ENCODE peak calls at places on chromosomes 2 and 18, in seven cellular contexts. One of them, this sample, is unnamed.

GRCh38 chr2:197286805-197287595 is 23.6 kb downstream of the ANKRD44 start:
- DNase-seq in HepG2: peak; percentile 30
- DNase-seq in SK-N-SH: no peak
- DNase-seq in adipocyte: peak; percentile 93
- DNase-seq in neural progenitor cell: no peak
- DNase-seq in K562: no peak
- DNase-seq in IMR-90: peak; percentile 97
- DNase-seq in this sample: no peak

GRCh38 chr18:26549103-26549485 is 741 bp upstream of the KCTD1 start:
- DNase-seq in neural progenitor cell: no peak
- DNase-seq in K562: no peak
- DNase-seq in IMR-90: peak; percentile 31
- DNase-seq in SK-N-SH: peak; percentile 69
- DNase-seq in HepG2: no peak
- DNase-seq in adipocyte: peak; percentile 62
- DNase-seq in this sample: peak; percentile 73

GRCh38 chr2:113799375-113799774 is 42.9 kb upstream of the SLC35F5 start:
- DNase-seq in HepG2: no peak
- DNase-seq in adipocyte: no peak
- DNase-seq in K562: no peak
- DNase-seq in neural progenitor cell: no peak
- DNase-seq in SK-N-SH: no peak
- DNase-seq in IMR-90: no peak
- DNase-seq in this sample: no peak

GRCh38 chr2:32061973-32062861 is 1.1 kb upstream of the SPAST start:
- DNase-seq in neural progenitor cell: peak; percentile 32
- DNase-seq in IMR-90: peak; percentile 19
- DNase-seq in HepG2: peak; percentile 78
- DNase-seq in SK-N-SH: peak; percentile 50
- DNase-seq in K562: peak; percentile 37
- DNase-seq in adipocyte: peak; percentile 52
- DNase-seq in this sample: peak; percentile 78

GRCh38 chr18:25350561-25351201 is 1.3 kb downstream of the ZNF521 start:
- DNase-seq in adipocyte: peak; percentile 84
- DNase-seq in K562: no peak
- DNase-seq in IMR-90: peak; percentile 65
- DNase-seq in SK-N-SH: peak; percentile 72
- DNase-seq in neural progenitor cell: peak; percentile 74
- DNase-seq in HepG2: no peak
- DNase-seq in this sample: peak; percentile 37

GRCh38 chr2:64876137-64876647 is 113.0 kb upstream of the SLC1A4 start:
- DNase-seq in HepG2: no peak
- DNase-seq in neural progenitor cell: peak; percentile 86
- DNase-seq in adipocyte: peak; percentile 77
- DNase-seq in IMR-90: peak; percentile 71
- DNase-seq in K562: peak; percentile 55
- DNase-seq in SK-N-SH: no peak
- DNase-seq in this sample: peak; percentile 95

GRCh38 chr2:119177171-119177837 is 18.8 kb upstream of the C1QL2 start:
- DNase-seq in SK-N-SH: no peak
- DNase-seq in adipocyte: no peak
- DNase-seq in K562: no peak
- DNase-seq in IMR-90: no peak
- DNase-seq in HepG2: no peak
- DNase-seq in neural progenitor cell: no peak
- DNase-seq in this sample: no peak

GRCh38 chr2:36410681-36411080 is 55.1 kb downstream of the CRIM1 start:
- DNase-seq in neural progenitor cell: no peak
- DNase-seq in adipocyte: no peak
- DNase-seq in HepG2: no peak
- DNase-seq in IMR-90: no peak
- DNase-seq in SK-N-SH: no peak
- DNase-seq in K562: no peak
- DNase-seq in this sample: no peak

GRCh38 chr2:120771556-120772208 is 36.0 kb downstream of the GLI2 start:
- DNase-seq in adipocyte: peak; percentile 88
- DNase-seq in neural progenitor cell: no peak
- DNase-seq in IMR-90: peak; percentile 95
- DNase-seq in HepG2: no peak
- DNase-seq in SK-N-SH: no peak
- DNase-seq in K562: no peak
- DNase-seq in this sample: peak; percentile 54

GRCh38 chr2:68059769-68060525 is 2.9 kb downstream of the C1D start:
- DNase-seq in adipocyte: no peak
- DNase-seq in IMR-90: peak; percentile 30
- DNase-seq in K562: no peak
- DNase-seq in neural progenitor cell: no peak
- DNase-seq in SK-N-SH: no peak
- DNase-seq in HepG2: no peak
- DNase-seq in this sample: no peak

GRCh38 chr2:36371070-36371962 is 15.7 kb downstream of the CRIM1 start:
- DNase-seq in HepG2: peak; percentile 83
- DNase-seq in SK-N-SH: no peak
- DNase-seq in adipocyte: peak; percentile 63
- DNase-seq in K562: no peak
- DNase-seq in IMR-90: no peak
- DNase-seq in neural progenitor cell: no peak
- DNase-seq in this sample: no peak

GRCh38 chr2:204561771-204562170 is 16.5 kb downstream of the PARD3B start:
- DNase-seq in HepG2: no peak
- DNase-seq in neural progenitor cell: no peak
- DNase-seq in adipocyte: no peak
- DNase-seq in IMR-90: no peak
- DNase-seq in SK-N-SH: no peak
- DNase-seq in K562: no peak
- DNase-seq in this sample: no peak

GRCh38 chr2:224363281-224363680 is 38.6 kb downstream of the FAM124B start:
- DNase-seq in adipocyte: no peak
- DNase-seq in IMR-90: no peak
- DNase-seq in neural progenitor cell: no peak
- DNase-seq in HepG2: no peak
- DNase-seq in K562: no peak
- DNase-seq in SK-N-SH: no peak
- DNase-seq in this sample: peak; percentile 25

GRCh38 chr18:22337311-22337710 is 80.4 kb downstream of the CTAGE1 start:
- DNase-seq in K562: no peak
- DNase-seq in HepG2: no peak
- DNase-seq in neural progenitor cell: no peak
- DNase-seq in IMR-90: no peak
- DNase-seq in SK-N-SH: no peak
- DNase-seq in adipocyte: peak; percentile 45
- DNase-seq in this sample: no peak

GRCh38 chr2:74290466-74291216 is 52.6 kb downstream of the SLC4A5 start:
- DNase-seq in neural progenitor cell: no peak
- DNase-seq in IMR-90: no peak
- DNase-seq in HepG2: no peak
- DNase-seq in K562: no peak
- DNase-seq in adipocyte: no peak
- DNase-seq in SK-N-SH: no peak
- DNase-seq in this sample: no peak

GRCh38 chr2:152861349-152861942 is 143.0 kb downstream of the ARL6IP6 start:
- DNase-seq in K562: peak; percentile 73
- DNase-seq in SK-N-SH: peak; percentile 32
- DNase-seq in adipocyte: peak; percentile 30
- DNase-seq in IMR-90: peak; percentile 12
- DNase-seq in HepG2: peak; percentile 43
- DNase-seq in neural progenitor cell: peak; percentile 53
- DNase-seq in this sample: peak; percentile 68

GRCh38 chr2:230949966-230950832 is 25.2 kb upstream of the GPR55 start:
- DNase-seq in SK-N-SH: no peak
- DNase-seq in neural progenitor cell: no peak
- DNase-seq in IMR-90: no peak
- DNase-seq in HepG2: no peak
- DNase-seq in K562: no peak
- DNase-seq in adipocyte: no peak
- DNase-seq in this sample: peak; percentile 27

GRCh38 chr2:53740170-53740569 is 27.4 kb upstream of the CHAC2 start:
- DNase-seq in neural progenitor cell: peak; percentile 20
- DNase-seq in SK-N-SH: peak; percentile 9
- DNase-seq in adipocyte: peak; percentile 76
- DNase-seq in HepG2: peak; percentile 40
- DNase-seq in K562: no peak
- DNase-seq in IMR-90: peak; percentile 64
- DNase-seq in this sample: peak; percentile 42

GRCh38 chr2:117942958-117943672 is 70.8 kb downstream of the CCDC93 start:
- DNase-seq in adipocyte: peak; percentile 31
- DNase-seq in HepG2: no peak
- DNase-seq in SK-N-SH: no peak
- DNase-seq in K562: no peak
- DNase-seq in neural progenitor cell: no peak
- DNase-seq in IMR-90: peak; percentile 79
- DNase-seq in this sample: no peak

GRCh38 chr2:58428553-58429284 is 187.6 kb upstream of the FANCL start:
- DNase-seq in adipocyte: peak; percentile 22
- DNase-seq in IMR-90: no peak
- DNase-seq in neural progenitor cell: peak; percentile 88
- DNase-seq in HepG2: no peak
- DNase-seq in SK-N-SH: peak; percentile 91
- DNase-seq in K562: no peak
- DNase-seq in this sample: peak; percentile 89

GRCh38 chr2:151374426-151374825 is 17.0 kb downstream of the TNFAIP6 start:
- DNase-seq in neural progenitor cell: no peak
- DNase-seq in K562: peak; percentile 33
- DNase-seq in SK-N-SH: no peak
- DNase-seq in adipocyte: peak; percentile 62
- DNase-seq in IMR-90: peak; percentile 91
- DNase-seq in HepG2: no peak
- DNase-seq in this sample: no peak

GRCh38 chr18:79600596-79600995 is 79.0 kb upstream of the CTDP1 start:
- DNase-seq in IMR-90: no peak
- DNase-seq in adipocyte: no peak
- DNase-seq in SK-N-SH: no peak
- DNase-seq in HepG2: no peak
- DNase-seq in neural progenitor cell: no peak
- DNase-seq in K562: no peak
- DNase-seq in this sample: no peak

GRCh38 chr2:37523861-37524362 is 147.5 kb downstream of the CDC42EP3 start:
- DNase-seq in K562: no peak
- DNase-seq in adipocyte: peak; percentile 86
- DNase-seq in SK-N-SH: no peak
- DNase-seq in IMR-90: peak; percentile 82
- DNase-seq in HepG2: no peak
- DNase-seq in neural progenitor cell: no peak
- DNase-seq in this sample: no peak

GRCh38 chr2:172734711-172735645 is 667 bp upstream of the RAPGEF4 start:
- DNase-seq in neural progenitor cell: peak; percentile 18
- DNase-seq in HepG2: no peak
- DNase-seq in IMR-90: no peak
- DNase-seq in adipocyte: peak; percentile 9
- DNase-seq in SK-N-SH: no peak
- DNase-seq in K562: no peak
- DNase-seq in this sample: peak; percentile 15

GRCh38 chr2:226079677-226080076 is 680.2 kb downstream of the NYAP2 start:
- DNase-seq in adipocyte: peak; percentile 46
- DNase-seq in neural progenitor cell: no peak
- DNase-seq in SK-N-SH: no peak
- DNase-seq in IMR-90: peak; percentile 98
- DNase-seq in HepG2: no peak
- DNase-seq in K562: no peak
- DNase-seq in this sample: no peak

DNA sequence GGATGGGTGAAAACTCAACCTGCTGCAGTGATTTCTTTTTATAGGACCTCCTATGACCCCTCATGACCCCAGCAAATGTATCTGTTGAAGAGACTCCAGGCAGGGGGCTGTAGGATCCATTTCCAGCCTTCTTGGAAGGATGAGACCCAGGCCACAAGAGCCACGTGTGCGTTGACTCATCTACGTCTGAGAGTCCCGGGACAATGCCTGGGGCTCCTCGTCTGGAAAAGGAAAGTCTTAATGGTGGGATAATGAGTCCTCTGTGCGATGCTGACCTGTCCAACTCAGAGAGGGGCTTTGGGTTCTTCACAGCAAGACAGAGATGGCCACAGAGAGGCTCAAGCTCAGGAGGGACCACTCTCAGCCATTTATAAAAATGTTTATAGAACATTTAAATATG is 80.8 kb downstream of the SMIM21 start:
- DNase-seq in SK-N-SH: no peak
- DNase-seq in IMR-90: no peak
- DNase-seq in K562: no peak
- DNase-seq in adipocyte: no peak
- DNase-seq in HepG2: no peak
- DNase-seq in neural progenitor cell: no peak
- DNase-seq in this sample: no peak
- H3K9ac ChIP-seq in SK-N-SH: no peak overlapping the region
- H3K9ac ChIP-seq in IMR-90: no peak overlapping the region
- H3K9ac ChIP-seq in K562: no peak overlapping the region
- H3K9ac ChIP-seq in adipocyte: no peak overlapping the region
- H3K9ac ChIP-seq in HepG2: no peak overlapping the region
- H3K9ac ChIP-seq in neural progenitor cell: no peak overlapping the region
- H3K9ac ChIP-seq in this sample: no peak overlapping the region

DNA sequence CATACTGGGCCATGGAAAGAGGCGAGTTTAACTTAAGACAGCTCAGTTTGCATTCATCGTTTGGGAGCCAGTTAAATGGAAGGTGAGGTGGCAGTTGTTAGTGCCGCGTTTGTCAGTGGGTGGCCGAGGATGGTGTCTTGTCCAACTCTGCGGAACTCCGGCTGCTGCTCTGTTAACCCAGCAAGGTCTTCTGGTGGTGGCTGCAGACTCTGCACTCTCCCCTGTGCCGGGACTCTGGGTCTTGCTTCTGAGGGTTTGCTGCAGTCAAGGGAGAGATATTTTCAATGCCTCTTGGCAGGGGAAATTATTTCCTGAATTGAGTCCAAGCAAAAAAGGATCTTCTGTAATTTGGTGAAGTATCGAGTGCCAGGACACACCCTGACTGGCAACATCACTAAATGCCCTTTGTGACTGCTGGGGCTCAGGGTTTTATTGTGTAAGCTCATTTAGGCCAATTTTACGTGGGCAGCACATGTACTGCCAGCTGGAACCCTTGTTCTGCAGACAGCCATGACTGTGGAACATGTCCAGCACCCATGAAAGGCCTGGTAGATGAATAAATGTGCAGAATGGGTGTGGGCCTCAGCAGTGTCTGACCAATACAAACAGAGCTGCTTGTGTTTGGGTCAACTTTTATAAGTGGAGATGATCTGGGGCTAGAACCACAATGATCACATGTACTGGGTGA is 58.1 kb downstream of the IL1R2 start:
- DNase-seq in SK-N-SH: no peak
- DNase-seq in HepG2: no peak
- DNase-seq in adipocyte: peak; percentile 30
- DNase-seq in IMR-90: no peak
- DNase-seq in neural progenitor cell: no peak
- DNase-seq in K562: no peak
- DNase-seq in this sample: no peak
- H3K9ac ChIP-seq in SK-N-SH: no peak overlapping the region
- H3K9ac ChIP-seq in HepG2: no peak overlapping the region
- H3K9ac ChIP-seq in adipocyte: peak overlapping the region; percentile 86
- H3K9ac ChIP-seq in IMR-90: no peak overlapping the region
- H3K9ac ChIP-seq in neural progenitor cell: no peak overlapping the region
- H3K9ac ChIP-seq in K562: no peak overlapping the region
- H3K9ac ChIP-seq in this sample: no peak overlapping the region

GRCh38 chr2:7891312-7891711 is 790.5 kb upstream of the ID2 start:
- DNase-seq in adipocyte: no peak
- DNase-seq in K562: no peak
- DNase-seq in IMR-90: no peak
- DNase-seq in neural progenitor cell: no peak
- DNase-seq in HepG2: no peak
- DNase-seq in SK-N-SH: no peak
- DNase-seq in this sample: peak; percentile 45
- H3K9ac ChIP-seq in adipocyte: no peak overlapping the region
- H3K9ac ChIP-seq in K562: no peak overlapping the region
- H3K9ac ChIP-seq in IMR-90: no peak overlapping the region
- H3K9ac ChIP-seq in neural progenitor cell: no peak overlapping the region
- H3K9ac ChIP-seq in HepG2: no peak overlapping the region
- H3K9ac ChIP-seq in SK-N-SH: no peak overlapping the region
- H3K9ac ChIP-seq in this sample: no peak overlapping the region

GRCh38 chr18:62107881-62108280 is 79.0 kb downstream of the PIGN start:
- DNase-seq in HepG2: no peak
- DNase-seq in IMR-90: no peak
- DNase-seq in neural progenitor cell: no peak
- DNase-seq in adipocyte: no peak
- DNase-seq in K562: no peak
- DNase-seq in SK-N-SH: no peak
- DNase-seq in this sample: no peak
- H3K9ac ChIP-seq in HepG2: no peak overlapping the region
- H3K9ac ChIP-seq in IMR-90: no peak overlapping the region
- H3K9ac ChIP-seq in neural progenitor cell: no peak overlapping the region
- H3K9ac ChIP-seq in adipocyte: no peak overlapping the region
- H3K9ac ChIP-seq in K562: no peak overlapping the region
- H3K9ac ChIP-seq in SK-N-SH: no peak overlapping the region
- H3K9ac ChIP-seq in this sample: no peak overlapping the region

This sample was measured in mesendoderm.